ENCODE peak calls at places on chromosomes 2 and 18, in seven cellular contexts. Y is cardiac fibroblast, O is PC-9, B is IMR-90, U is cardiac septum, V is AG10803, J is NCI-H510A. H is an unnamed sample.

GRCh38 chr2:227323818-227324217 is 1.2 kb upstream of the MFF start:
- DNase-seq in Y (no peak), V (no peak), J (no peak), B (no peak), U (no peak), O (no peak), H (no peak)

GRCh38 chr2:191856111-191856876 is 9.4 kb upstream of the CAVIN2 start:
- DNase-seq in U (no peak), Y (no peak), V (no peak), O (no peak), J (no peak), B (no peak), H (no peak)

GRCh38 chr2:109062558-109063325 is 66.3 kb upstream of the SH3RF3 start:
- DNase-seq in U (no peak), J (no peak), O (no peak), Y (no peak), B (no peak), V (no peak), H (no peak)

GRCh38 chr2:119702918-119703401 is 24.0 kb downstream of the TMEM177 start:
- DNase-seq in B (peak), O (peak), J (peak), U (peak), Y (peak), V (peak), H (peak)

GRCh38 chr2:99861376-99861760 is 281.0 kb downstream of the AFF3 start:
- DNase-seq in V (peak), O (no peak), U (no peak), Y (no peak), J (no peak), B (peak), H (no peak)

GRCh38 chr2:231684314-231685223 is 23.8 kb upstream of the PTMA start:
- DNase-seq in O (no peak), V (no peak), U (no peak), Y (no peak), J (peak), B (no peak), H (no peak)

GRCh38 chr2:50515638-50516037 is 516.3 kb downstream of the NRXN1 start:
- DNase-seq in B (no peak), U (no peak), J (no peak), V (no peak), O (no peak), Y (no peak), H (no peak)

GRCh38 chr2:43737097-43737854 is 36.6 kb upstream of the DYNC2LI1 start:
- DNase-seq in O (no peak), U (no peak), B (peak), J (no peak), Y (peak), V (peak), H (peak)

GRCh38 chr2:62999905-63000304 is 50.7 kb upstream of the OTX1 start:
- DNase-seq in U (peak), O (peak), V (peak), B (no peak), Y (peak), J (no peak), H (peak)

GRCh38 chr2:159035790-159036411 is 67.5 kb downstream of the TANC1 start:
- DNase-seq in J (peak), O (peak), Y (peak), V (peak), B (peak), U (no peak), H (peak)

GRCh38 chr2:104120144-104120543 is 733.8 kb upstream of the POU3F3 start:
- DNase-seq in J (no peak), V (no peak), U (no peak), Y (no peak), O (no peak), B (no peak), H (no peak)

GRCh38 chr2:237471457-237472186 is 15.4 kb upstream of the MLPH start:
- DNase-seq in V (peak), O (peak), Y (peak), B (peak), U (no peak), J (peak), H (peak)

GRCh38 chr2:37892436-37893114 is 32.5 kb upstream of the RMDN2 start:
- DNase-seq in U (no peak), J (no peak), Y (no peak), O (no peak), B (no peak), V (peak), H (no peak)

GRCh38 chr2:49858657-49859056 is 704.3 kb upstream of the FSHR start:
- DNase-seq in V (no peak), U (no peak), Y (no peak), B (no peak), J (no peak), O (no peak), H (no peak)

GRCh38 chr2:160635488-160635887 is 141.9 kb upstream of the RBMS1 start:
- DNase-seq in V (peak), U (no peak), O (no peak), B (peak), Y (peak), J (no peak), H (no peak)

GRCh38 chr2:56292966-56293365 is 109.2 kb downstream of the CCDC85A start:
- DNase-seq in O (no peak), B (no peak), Y (no peak), J (no peak), V (peak), U (no peak), H (no peak)

GRCh38 chr2:196544906-196545433 is 94.5 kb upstream of the CCDC150 start:
- DNase-seq in Y (no peak), J (no peak), B (no peak), U (no peak), V (peak), O (no peak), H (no peak)

GRCh38 chr2:169452080-169452479 is 27.2 kb upstream of the BBS5 start:
- DNase-seq in B (peak), V (peak), O (no peak), Y (peak), U (no peak), J (no peak), H (peak)

GRCh38 chr2:143955416-143956075 is 564.4 kb downstream of the ZEB2 start:
- DNase-seq in U (no peak), V (peak), Y (peak), O (no peak), B (peak), J (no peak), H (peak)

GRCh38 chr18:59787998-59788875 is 91.0 kb upstream of the CCBE1 start:
- DNase-seq in Y (peak), U (no peak), J (no peak), V (peak), B (peak), O (peak), H (peak)

GRCh38 chr2:65566617-65567016 is 134.2 kb upstream of the SPRED2 start:
- DNase-seq in J (no peak), U (peak), B (no peak), Y (no peak), O (peak), V (no peak), H (no peak)

GRCh38 chr2:23826771-23827170 is 100.2 kb downstream of the ATAD2B start:
- DNase-seq in J (no peak), B (no peak), U (no peak), O (no peak), Y (no peak), V (no peak), H (no peak)

GRCh38 chr18:23283933-23284430 is 148.7 kb downstream of the CABLES1 start:
- DNase-seq in V (peak), Y (peak), B (peak), J (no peak), U (no peak), O (peak), H (peak)

GRCh38 chr18:60319129-60319528 is 53.4 kb downstream of the MC4R start:
- DNase-seq in O (no peak), Y (no peak), J (no peak), B (no peak), V (no peak), U (no peak), H (no peak)

GRCh38 chr2:6545336-6545735 is 320.4 kb downstream of the CMPK2 start:
- DNase-seq in B (no peak), J (no peak), Y (no peak), O (no peak), V (no peak), U (no peak), H (no peak)

GRCh38 chr2:146623771-146624170 is 1221.1 kb upstream of the ACVR2A start:
- DNase-seq in B (peak), Y (peak), O (no peak), V (peak), J (no peak), U (no peak), H (no peak)

GRCh38 chr2:76197842-76198448 is 487.2 kb upstream of the GCFC2 start:
- DNase-seq in U (no peak), V (peak), J (peak), Y (peak), O (peak), B (peak), H (peak)

GRCh38 chr2:181540421-181540820 is 83.2 kb downstream of the ITGA4 start:
- DNase-seq in B (no peak), Y (no peak), O (no peak), V (no peak), J (no peak), U (no peak), H (no peak)

GRCh38 chr2:42342061-42342794 is 18.8 kb downstream of the COX7A2L start:
- DNase-seq in V (peak), B (peak), Y (peak), J (no peak), O (peak), U (no peak), H (peak)

GRCh38 chr2:145068509-145068908 is 548.6 kb upstream of the ZEB2 start:
- DNase-seq in Y (no peak), J (no peak), B (no peak), O (no peak), U (no peak), V (no peak), H (no peak)

GRCh38 chr2:37325625-37326071 is 1.0 kb upstream of the PRKD3 start:
- DNase-seq in V (no peak), Y (no peak), U (no peak), B (no peak), O (no peak), J (no peak), H (no peak)

GRCh38 chr2:95381212-95382127 is 21.0 kb upstream of the FAHD2A start:
- DNase-seq in B (no peak), V (no peak), O (no peak), Y (no peak), J (no peak), U (peak), H (no peak)

GRCh38 chr2:47321411-47322031 is 81.4 kb upstream of the MSH2 start:
- DNase-seq in J (no peak), U (no peak), B (peak), Y (no peak), V (peak), O (no peak), H (no peak)

GRCh38 chr2:190267302-190267701 is 52.3 kb downstream of the HIBCH start:
- DNase-seq in V (peak), J (no peak), U (no peak), O (no peak), B (peak), Y (peak), H (peak)

GRCh38 chr2:118185210-118186109 is 97.2 kb downstream of the INSIG2 start:
- DNase-seq in V (peak), O (peak), U (peak), J (peak), Y (peak), B (peak), H (peak)

GRCh38 chr2:228657807-228658402 is 476.4 kb upstream of the SPHKAP start:
- DNase-seq in V (peak), Y (peak), O (peak), U (no peak), J (no peak), B (peak), H (peak)

GRCh38 chr2:217851191-217852020 is 151.4 kb downstream of the TNS1 start:
- DNase-seq in B (peak), Y (peak), O (no peak), U (no peak), V (peak), J (no peak), H (no peak)

GRCh38 chr2:112579280-112579679 is 5.1 kb upstream of the CHCHD5 start:
- DNase-seq in O (no peak), U (no peak), Y (peak), B (peak), J (no peak), V (peak), H (peak)

H was measured in ACHN.